ENCODE peak calls at places on chromosome 11, in four cellular contexts. One of them, this sample, is unnamed.

GRCh38 chr11:22449441-22449840 is 111.3 kb downstream of the SLC17A6 start:
- DNase-seq in heart right ventricle: no peak
- DNase-seq in PC-3: no peak
- DNase-seq in fibroblast of the aortic adventitia: peak
- DNase-seq in this sample: no peak

GRCh38 chr11:128871165-128871564 is 4.1 kb upstream of the KCNJ1 start:
- DNase-seq in PC-3: no peak
- DNase-seq in heart right ventricle: no peak
- DNase-seq in fibroblast of the aortic adventitia: no peak
- DNase-seq in this sample: no peak

GRCh38 chr11:86803641-86804040 is 3.3 kb downstream of the PRSS23 start:
- DNase-seq in heart right ventricle: no peak
- DNase-seq in PC-3: peak
- DNase-seq in fibroblast of the aortic adventitia: peak
- DNase-seq in this sample: no peak

GRCh38 chr11:9396752-9397151 is 12.3 kb downstream of the IPO7 start:
- DNase-seq in fibroblast of the aortic adventitia: no peak
- DNase-seq in heart right ventricle: no peak
- DNase-seq in PC-3: no peak
- DNase-seq in this sample: no peak

GRCh38 chr11:2547806-2548205 is 103.0 kb downstream of the KCNQ1 start:
- DNase-seq in fibroblast of the aortic adventitia: no peak
- DNase-seq in PC-3: no peak
- DNase-seq in heart right ventricle: no peak
- DNase-seq in this sample: no peak

GRCh38 chr11:74634537-74634936 is 42.2 kb downstream of the POLD3 start:
- DNase-seq in fibroblast of the aortic adventitia: peak
- DNase-seq in heart right ventricle: no peak
- DNase-seq in PC-3: peak
- DNase-seq in this sample: no peak

GRCh38 chr11:61141601-61142028 is 19.6 kb downstream of the VPS37C start:
- DNase-seq in heart right ventricle: peak
- DNase-seq in fibroblast of the aortic adventitia: no peak
- DNase-seq in PC-3: no peak
- DNase-seq in this sample: no peak

GRCh38 chr11:128336203-128336602 is 251.2 kb downstream of the ETS1 start:
- DNase-seq in fibroblast of the aortic adventitia: peak
- DNase-seq in PC-3: peak
- DNase-seq in heart right ventricle: peak
- DNase-seq in this sample: no peak

GRCh38 chr11:119759324-119759723 is 30.3 kb upstream of the NECTIN1 start:
- DNase-seq in heart right ventricle: no peak
- DNase-seq in PC-3: peak
- DNase-seq in fibroblast of the aortic adventitia: peak
- DNase-seq in this sample: no peak

GRCh38 chr11:46710821-46711269 is 8.2 kb upstream of the F2 start:
- DNase-seq in heart right ventricle: peak
- DNase-seq in fibroblast of the aortic adventitia: peak
- DNase-seq in PC-3: peak
- DNase-seq in this sample: no peak

GRCh38 chr11:116461789-116462188 is 311.0 kb downstream of the BUD13 start:
- DNase-seq in PC-3: no peak
- DNase-seq in fibroblast of the aortic adventitia: no peak
- DNase-seq in heart right ventricle: no peak
- DNase-seq in this sample: no peak

GRCh38 chr11:116467809-116468208 is 305.0 kb downstream of the BUD13 start:
- DNase-seq in heart right ventricle: no peak
- DNase-seq in PC-3: no peak
- DNase-seq in fibroblast of the aortic adventitia: peak
- DNase-seq in this sample: no peak

GRCh38 chr11:116460156-116460965 is 312.4 kb downstream of the BUD13 start:
- DNase-seq in heart right ventricle: no peak
- DNase-seq in fibroblast of the aortic adventitia: no peak
- DNase-seq in PC-3: no peak
- DNase-seq in this sample: no peak

GRCh38 chr11:116466231-116466630 is 306.6 kb downstream of the BUD13 start:
- DNase-seq in PC-3: no peak
- DNase-seq in fibroblast of the aortic adventitia: no peak
- DNase-seq in heart right ventricle: no peak
- DNase-seq in this sample: no peak

DNA sequence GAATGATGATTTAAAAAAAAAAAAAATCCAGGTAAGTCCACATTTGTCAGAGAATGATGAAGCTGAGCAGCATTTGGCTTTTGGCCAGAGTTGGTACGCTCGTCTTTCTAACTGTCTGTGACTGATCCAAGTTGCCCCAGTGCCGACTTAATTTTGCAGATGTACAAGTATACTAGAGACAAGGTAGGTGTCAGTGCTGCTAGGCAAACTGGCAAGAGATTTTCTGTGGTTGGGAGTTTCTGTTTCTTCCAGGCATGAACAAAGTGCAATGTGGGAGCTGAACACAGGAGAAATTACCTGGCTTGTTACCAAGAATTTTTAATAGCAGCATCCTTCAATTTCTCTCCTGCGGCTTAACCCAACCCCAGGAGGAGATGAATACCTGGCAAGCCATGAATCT is 307.7 kb downstream of the BUD13 start:
- DNase-seq in PC-3: no peak
- DNase-seq in heart right ventricle: no peak
- DNase-seq in fibroblast of the aortic adventitia: no peak
- DNase-seq in this sample: no peak
- TF ChIP-seq CTCF in PC-3: no peak
- TF ChIP-seq CTCF in heart right ventricle: no peak
- TF ChIP-seq CTCF in fibroblast of the aortic adventitia: no peak
- TF ChIP-seq CTCF in this sample: no peak

DNA sequence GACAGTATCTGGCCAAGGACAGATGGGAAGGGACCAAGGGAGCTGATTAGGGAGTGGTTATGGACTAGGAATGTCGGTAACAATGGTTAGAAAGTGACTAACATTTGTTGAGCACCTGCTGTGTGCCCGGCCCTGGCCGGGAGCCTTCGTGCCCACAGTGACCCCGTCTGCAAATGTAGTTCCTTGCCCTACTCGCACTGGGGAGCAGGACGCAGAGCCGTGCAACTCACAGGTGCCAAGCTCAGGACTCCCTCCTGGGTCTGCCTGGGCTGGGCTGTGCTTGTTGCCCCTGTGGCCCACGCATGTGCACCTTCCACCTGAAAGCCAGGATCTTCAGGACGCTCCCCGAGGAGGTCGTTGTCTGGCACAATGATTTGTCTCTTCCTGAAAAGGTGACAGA is 56.7 kb upstream of the PPP6R3 start:
- DNase-seq in PC-3: no peak
- DNase-seq in heart right ventricle: no peak
- DNase-seq in fibroblast of the aortic adventitia: no peak
- DNase-seq in this sample: no peak
- TF ChIP-seq CTCF in PC-3: no peak
- TF ChIP-seq CTCF in heart right ventricle: no peak
- TF ChIP-seq CTCF in fibroblast of the aortic adventitia: no peak
- TF ChIP-seq CTCF in this sample: no peak

DNA sequence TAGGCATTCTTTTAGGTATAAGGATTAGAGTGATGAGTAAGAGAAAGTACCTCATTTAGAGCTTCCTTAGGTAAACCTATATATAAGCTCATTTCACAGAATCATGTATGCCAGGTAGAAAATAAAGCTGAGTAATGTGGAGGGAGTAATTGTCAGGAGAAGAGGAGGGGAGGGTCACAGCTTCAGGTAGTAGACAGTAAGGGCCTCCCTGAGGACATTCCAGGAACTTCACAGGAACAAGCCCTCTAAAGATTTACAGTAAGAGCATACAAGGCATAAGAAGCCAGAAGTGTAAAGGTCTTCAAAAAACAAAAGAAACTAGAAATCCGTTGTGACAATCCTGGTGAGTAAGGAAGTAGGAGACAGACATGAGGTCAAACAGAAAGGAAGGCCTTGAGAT is 57.6 kb downstream of the USP47 start:
- DNase-seq in fibroblast of the aortic adventitia: no peak
- DNase-seq in heart right ventricle: no peak
- DNase-seq in PC-3: peak
- DNase-seq in this sample: no peak
- TF ChIP-seq CTCF in fibroblast of the aortic adventitia: no peak
- TF ChIP-seq CTCF in heart right ventricle: no peak
- TF ChIP-seq CTCF in PC-3: peak
- TF ChIP-seq CTCF in this sample: no peak

DNA sequence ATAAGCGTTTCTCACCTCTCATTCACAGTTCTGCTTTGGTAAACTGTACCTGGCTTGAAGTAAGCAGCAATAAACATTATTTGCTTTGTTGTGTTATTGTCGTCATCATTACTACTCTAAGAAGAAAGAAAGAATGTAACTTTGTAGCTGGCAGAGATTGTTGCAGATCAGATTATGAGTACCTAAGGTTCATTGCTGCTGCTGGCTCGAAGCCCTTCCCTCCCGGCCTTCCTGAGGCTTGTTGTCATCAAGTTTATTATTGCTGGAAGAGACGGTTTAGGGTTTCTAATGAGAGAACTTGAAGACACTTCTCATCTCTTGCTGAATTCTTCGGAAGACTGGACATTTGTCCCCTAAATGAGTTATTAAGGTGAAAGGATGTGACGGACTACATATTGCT is 101.3 kb downstream of the GRAMD1B start:
- DNase-seq in PC-3: peak
- DNase-seq in fibroblast of the aortic adventitia: no peak
- DNase-seq in heart right ventricle: no peak
- DNase-seq in this sample: no peak
- TF ChIP-seq CTCF in PC-3: no peak
- TF ChIP-seq CTCF in fibroblast of the aortic adventitia: no peak
- TF ChIP-seq CTCF in heart right ventricle: no peak
- TF ChIP-seq CTCF in this sample: no peak

GRCh38 chr11:113249786-113250185 is 64.6 kb upstream of the TTC12 start:
- DNase-seq in PC-3: no peak
- DNase-seq in fibroblast of the aortic adventitia: no peak
- DNase-seq in heart right ventricle: no peak
- DNase-seq in this sample: no peak
- TF ChIP-seq CTCF in PC-3: no peak
- TF ChIP-seq CTCF in fibroblast of the aortic adventitia: no peak
- TF ChIP-seq CTCF in heart right ventricle: no peak
- TF ChIP-seq CTCF in this sample: no peak